ENCODE peak calls at places on chromosomes 12 and 14, in five cellular contexts. X is Peyer's patch, U is type B pancreatic cell, Z is glutamatergic neuron, G is RWPE2. L is an unnamed sample.

GRCh38 chr12:11761869-11762567 is 112.5 kb downstream of the ETV6 start:
- DNase-seq in X (peak), U (no peak), Z (no peak), G (no peak), L (no peak)

GRCh38 chr14:58625438-58625837 is 12.3 kb upstream of the DACT1 start:
- DNase-seq in G (no peak), U (no peak), X (no peak), Z (no peak), L (no peak)

GRCh38 chr14:75822522-75823288 is 159.1 kb downstream of the TGFB3 start:
- DNase-seq in Z (no peak), X (no peak), G (no peak), U (no peak), L (no peak)

GRCh38 chr14:94677747-94678146 is 65.6 kb downstream of the SERPINA3 start:
- DNase-seq in X (no peak), G (peak), U (peak), Z (no peak), L (no peak)

GRCh38 chr12:72141381-72141780 is 130.8 kb upstream of the TRHDE start:
- DNase-seq in Z (no peak), X (no peak), U (no peak), G (no peak), L (no peak)

GRCh38 chr12:76690916-76691700 is 72.8 kb upstream of the ZDHHC17 start:
- DNase-seq in U (no peak), Z (no peak), X (no peak), G (no peak), L (no peak)

GRCh38 chr14:58770501-58770982 is 132.8 kb downstream of the DACT1 start:
- DNase-seq in Z (no peak), X (no peak), U (no peak), G (no peak), L (no peak)

GRCh38 chr12:17286874-17287273 is 680.9 kb upstream of the LMO3 start:
- DNase-seq in Z (no peak), X (no peak), U (no peak), G (no peak), L (no peak)

GRCh38 chr14:51386411-51386810 is 146.4 kb downstream of the TMX1 start:
- DNase-seq in Z (no peak), X (no peak), U (no peak), G (no peak), L (no peak)

GRCh38 chr12:27179399-27180214 is 64.5 kb upstream of the STK38L start:
- DNase-seq in U (no peak), Z (no peak), G (no peak), X (no peak), L (no peak)

GRCh38 chr12:78863482-78864427 is 819 bp upstream of the SYT1 start:
- DNase-seq in G (peak), Z (peak), X (peak), U (peak), L (no peak)

GRCh38 chr12:48025281-48025680 is 21.0 kb upstream of the COL2A1 start:
- DNase-seq in U (no peak), X (no peak), G (no peak), Z (no peak), L (no peak)

GRCh38 chr12:128928361-128928760 is 75.1 kb downstream of the GLT1D1 start:
- DNase-seq in X (no peak), U (no peak), G (no peak), Z (no peak), L (no peak)

GRCh38 chr12:101521136-101521535 is 46.0 kb downstream of the SPIC start:
- DNase-seq in Z (no peak), U (no peak), G (no peak), X (no peak), L (no peak)

GRCh38 chr14:54535126-54535525 is 25.4 kb downstream of the CGRRF1 start:
- DNase-seq in Z (no peak), X (no peak), U (no peak), G (no peak), L (no peak)

GRCh38 chr14:102187583-102188001 is 47.9 kb downstream of the WDR20 start:
- DNase-seq in X (no peak), U (peak), Z (no peak), G (no peak), L (no peak)

GRCh38 chr14:32186248-32186647 is 15.6 kb upstream of the RNU6-7 start:
- DNase-seq in Z (no peak), G (no peak), X (no peak), U (no peak), L (no peak)

GRCh38 chr14:63134801-63135200 is 69.4 kb upstream of the RHOJ start:
- DNase-seq in U (no peak), X (no peak), Z (no peak), G (no peak), L (no peak)

GRCh38 chr14:71554323-71554722 is 377.9 kb upstream of the RGS6 start:
- DNase-seq in Z (no peak), X (no peak), G (no peak), U (no peak), L (no peak)

GRCh38 chr14:37124617-37125016 is 47.8 kb downstream of the SLC25A21 start:
- DNase-seq in G (no peak), X (no peak), U (no peak), Z (no peak), L (no peak)

GRCh38 chr14:63896278-63896720 is 43.5 kb downstream of the SYNE2 start:
- DNase-seq in Z (no peak), X (no peak), U (no peak), G (peak), L (no peak)

GRCh38 chr12:77070382-77071294 is 5.3 kb upstream of the E2F7 start:
- DNase-seq in Z (no peak), X (no peak), U (no peak), G (no peak), L (no peak)

GRCh38 chr12:80175307-80175930 is 76.1 kb downstream of the OTOGL start:
- DNase-seq in Z (no peak), U (no peak), G (no peak), X (no peak), L (no peak)

GRCh38 chr14:104075530-104076151 is 9.9 kb upstream of the ASPG start:
- DNase-seq in Z (peak), X (no peak), U (peak), G (no peak), L (no peak)
- TF ChIP-seq CTCF in Z (peak), X (no peak), U (peak), G (peak), L (no peak)

GRCh38 chr12:127928178-127928577 is 338.8 kb upstream of the TMEM132C start:
- DNase-seq in G (no peak), Z (no peak), X (no peak), U (no peak), L (no peak)

GRCh38 chr12:127929172-127929571 is 337.8 kb upstream of the TMEM132C start:
- DNase-seq in Z (no peak), X (no peak), U (no peak), G (no peak), L (no peak)

GRCh38 chr12:127923501-127923900 is 343.5 kb upstream of the TMEM132C start:
- DNase-seq in G (no peak), Z (no peak), U (no peak), X (no peak), L (no peak)

GRCh38 chr12:127928615-127929014 is 338.4 kb upstream of the TMEM132C start:
- DNase-seq in G (no peak), U (no peak), Z (no peak), X (no peak), L (no peak)

GRCh38 chr12:127926004-127926403 is 341.0 kb upstream of the TMEM132C start:
- DNase-seq in G (no peak), Z (peak), U (no peak), X (no peak), L (no peak)
- TF ChIP-seq CTCF in G (peak), Z (no peak), U (peak), X (no peak), L (no peak)

DNA sequence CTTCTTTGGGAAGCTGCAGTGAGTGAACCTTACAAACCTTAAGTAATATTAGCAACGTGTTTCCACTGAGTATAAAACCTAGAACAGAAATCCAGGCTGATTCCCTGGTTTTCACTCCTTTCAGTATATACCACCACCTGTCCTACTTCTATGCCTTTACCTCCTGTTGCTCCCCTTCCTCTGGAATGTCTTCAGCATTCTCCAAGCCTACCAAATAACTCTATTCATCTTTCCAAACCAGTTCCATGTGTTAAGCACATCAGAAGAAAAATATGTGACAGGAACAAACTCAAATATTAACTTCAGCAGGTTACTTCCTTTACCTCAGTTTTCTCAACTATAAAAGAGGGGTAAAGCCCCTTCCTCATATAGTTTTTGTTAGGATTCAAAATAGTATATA is 39.8 kb downstream of the LIMA1 start:
- DNase-seq in G (no peak), Z (no peak), U (no peak), X (no peak), L (no peak)
- TF ChIP-seq CTCF in G (no peak), Z (no peak), U (no peak), X (no peak), L (no peak)

GRCh38 chr12:31705651-31706050 is 23.2 kb downstream of the AMN1 start:
- DNase-seq in G (no peak), X (no peak), U (no peak), Z (no peak), L (no peak)

GRCh38 chr12:31702047-31702446 is 26.8 kb downstream of the AMN1 start:
- DNase-seq in U (no peak), Z (no peak), G (no peak), X (no peak), L (no peak)
- TF ChIP-seq CTCF in U (no peak), Z (no peak), G (peak), X (peak), L (no peak)

DNA sequence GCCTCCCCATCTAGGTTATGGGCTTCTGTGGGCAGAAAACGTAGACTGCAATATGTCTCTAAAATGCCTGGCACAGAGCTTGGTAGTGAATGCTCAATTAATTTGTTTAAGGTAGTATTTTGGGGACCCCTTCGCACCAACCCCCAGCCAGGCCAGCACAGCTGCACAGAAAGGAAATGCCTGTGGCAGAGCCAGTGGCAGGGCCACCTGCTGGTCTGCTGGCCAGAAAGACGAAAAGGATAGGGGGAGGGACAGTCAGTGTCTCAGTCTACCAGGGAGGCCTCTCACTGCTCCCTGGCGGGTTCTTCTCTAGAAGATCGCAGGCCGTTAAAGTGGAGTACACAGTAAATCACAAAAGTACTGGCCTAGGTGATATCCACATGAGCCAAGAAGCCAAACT is 3.5 kb downstream of the RAB15 start:
- DNase-seq in G (no peak), U (no peak), X (no peak), Z (no peak), L (no peak)
- TF ChIP-seq CTCF in G (no peak), U (no peak), X (no peak), Z (no peak), L (no peak)

DNA sequence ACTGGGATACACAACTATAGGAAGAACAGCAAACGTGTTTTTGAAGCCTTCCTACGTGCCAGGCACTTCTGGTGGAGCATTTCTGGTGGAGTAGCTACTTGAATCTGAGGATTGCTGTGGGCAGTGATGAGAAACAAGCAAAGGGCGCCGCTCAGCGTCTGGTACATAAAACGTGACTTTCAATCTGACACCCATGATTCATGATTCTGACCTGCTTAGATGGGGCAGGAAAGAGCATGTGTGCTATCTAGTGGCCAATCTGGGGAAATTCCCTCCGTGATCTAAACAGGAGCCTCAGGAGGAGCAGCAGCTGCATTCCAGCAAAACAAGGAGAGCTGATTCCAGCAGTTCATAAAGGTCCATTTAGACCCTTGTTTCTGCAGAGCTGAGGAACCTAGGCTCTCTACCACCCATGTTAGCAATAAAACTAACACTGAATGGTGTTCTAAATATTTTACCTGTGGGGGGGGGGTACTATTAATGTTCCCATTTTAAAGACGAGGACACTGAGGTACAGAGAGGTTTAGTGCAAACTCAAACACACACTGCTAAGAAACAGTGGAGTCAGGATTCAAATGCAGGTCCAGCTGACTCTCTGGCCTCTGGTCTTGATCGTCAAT is 37.8 kb downstream of the PAH start:
- DNase-seq in U (no peak), X (no peak), G (no peak), Z (peak), L (no peak)
- TF ChIP-seq CTCF in U (peak), X (peak), G (peak), Z (peak), L (no peak)

DNA sequence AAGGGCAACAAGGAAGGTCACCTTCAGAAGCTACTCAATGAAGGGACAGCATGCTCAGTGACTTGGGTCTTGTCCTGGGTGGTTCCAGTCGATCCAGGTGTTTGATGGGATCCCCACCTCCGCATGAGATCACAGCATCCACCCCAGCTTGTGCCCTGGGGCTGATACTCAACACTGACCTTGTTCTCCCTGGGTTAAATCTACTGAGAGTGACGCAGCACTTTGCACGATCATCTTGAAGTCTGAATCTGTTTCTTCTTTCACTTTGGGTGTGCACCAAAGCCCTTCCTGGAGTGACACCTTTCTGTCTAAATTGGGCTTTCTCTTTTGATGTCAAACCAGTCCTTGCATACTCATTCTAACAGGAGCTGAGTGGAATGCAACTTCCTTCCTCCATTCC is 13.8 kb downstream of the NOS1 start:
- DNase-seq in G (no peak), X (no peak), U (no peak), Z (no peak), L (no peak)
- TF ChIP-seq CTCF in G (no peak), X (no peak), U (no peak), Z (no peak), L (no peak)

GRCh38 chr12:106149096-106149784 is 10.5 kb upstream of the NUAK1 start:
- DNase-seq in Z (no peak), U (no peak), X (peak), G (no peak), L (no peak)
- TF ChIP-seq CTCF in Z (peak), U (peak), X (peak), G (peak), L (no peak)

GRCh38 chr12:121223947-121224285 is 14.0 kb downstream of the P2RX4 start:
- DNase-seq in U (no peak), G (no peak), X (no peak), Z (no peak), L (no peak)

GRCh38 chr12:121222847-121223246 is 12.9 kb downstream of the P2RX4 start:
- DNase-seq in Z (no peak), X (peak), U (no peak), G (no peak), L (no peak)

GRCh38 chr12:121226399-121226798 is 16.5 kb downstream of the P2RX4 start:
- DNase-seq in G (no peak), U (no peak), Z (no peak), X (no peak), L (no peak)

GRCh38 chr12:121224591-121224990 is 14.7 kb downstream of the P2RX4 start:
- DNase-seq in Z (no peak), X (peak), U (no peak), G (no peak), L (no peak)

DNA sequence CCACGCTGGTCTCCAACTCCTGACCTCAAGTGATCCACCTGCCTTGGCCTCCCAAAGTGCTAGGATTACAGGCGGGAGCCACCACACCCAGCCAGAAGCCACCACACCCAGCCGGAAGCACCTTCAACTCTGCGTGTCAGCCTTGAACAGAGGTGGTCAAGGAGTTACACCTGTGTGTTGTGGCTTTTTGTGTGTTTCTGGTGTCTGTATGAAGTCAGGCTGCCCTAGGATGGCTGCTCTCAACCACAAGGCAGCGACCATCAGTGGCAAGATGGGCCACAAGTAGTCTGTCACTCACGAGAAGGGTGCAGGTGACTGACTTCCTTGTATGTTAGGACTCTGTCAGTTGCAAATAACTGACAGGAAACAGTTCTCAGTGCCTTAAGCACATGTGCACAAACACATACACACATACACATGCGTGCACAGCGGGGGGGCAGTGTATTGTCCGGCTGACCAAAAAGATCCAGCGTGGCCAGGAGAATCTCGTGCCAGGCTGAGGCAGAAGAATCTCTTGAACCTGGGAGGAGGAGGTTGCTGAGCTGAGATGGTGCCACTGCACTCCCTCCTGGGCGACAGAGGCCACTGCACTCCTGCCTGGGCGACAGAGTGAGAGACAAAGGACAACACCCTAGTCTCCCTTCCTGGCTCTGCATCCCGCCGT is 13.5 kb downstream of the P2RX4 start:
- DNase-seq in X (peak), Z (no peak), G (no peak), U (no peak), L (no peak)
- TF ChIP-seq CTCF in X (peak), Z (no peak), G (no peak), U (peak), L (no peak)